ENCODE peak calls at places on chromosome 18, in five cellular contexts. Y is small intestine, W is heart right ventricle, K is ascending aorta, V is lung. X is an unnamed sample.

GRCh38 chr18:34866310-34866709 is 156.2 kb downstream of the DTNA start:
- DNase-seq in Y (no peak), W (no peak), K (no peak), V (no peak), X (no peak)

GRCh38 chr18:54835944-54836343 is 7.7 kb downstream of the RAB27B start:
- DNase-seq in W (no peak), Y (no peak), K (no peak), V (no peak), X (no peak)

GRCh38 chr18:11259421-11259820 is 110.1 kb upstream of the PIEZO2 start:
- DNase-seq in V (peak; percentile 35), K (no peak), W (peak; percentile 34), Y (no peak), X (peak; percentile 35)

GRCh38 chr18:10560457-10561045 is 34.7 kb downstream of the NAPG start:
- DNase-seq in K (no peak), W (peak; percentile 39), V (peak; percentile 76), Y (peak; percentile 57), X (peak; percentile 98)

GRCh38 chr18:3748081-3748480 is 298.1 kb downstream of the TGIF1 start:
- DNase-seq in W (no peak), V (no peak), K (no peak), Y (no peak), X (no peak)

GRCh38 chr18:54616220-54616848 is 25.3 kb downstream of the DYNAP start:
- DNase-seq in Y (no peak), K (no peak), V (no peak), W (no peak), X (no peak)

GRCh38 chr18:23528580-23529472 is 25.5 kb downstream of the RMC1 start:
- DNase-seq in V (no peak), Y (no peak), W (peak; percentile 41), K (no peak), X (no peak)

GRCh38 chr18:76619342-76620315 is 124.6 kb upstream of the ZNF516 start:
- DNase-seq in Y (peak; percentile 32), K (no peak), W (peak; percentile 54), V (peak; percentile 70), X (peak; percentile 59)

GRCh38 chr18:47928466-47928865 is 2.0 kb downstream of the SMAD2 start:
- DNase-seq in K (no peak), Y (peak; percentile 18), W (no peak), V (no peak), X (no peak)

GRCh38 chr18:32771871-32772499 is 838 bp downstream of the KLHL14 start:
- DNase-seq in V (no peak), K (no peak), W (peak; percentile 27), Y (no peak), X (no peak)
- H3K4me3 ChIP-seq in V (no peak overlapping the region), K (peak overlapping the region; percentile 52), W (peak overlapping the region; percentile 55), Y (peak overlapping the region; percentile 25), X (peak overlapping the region; percentile 55)

DNA sequence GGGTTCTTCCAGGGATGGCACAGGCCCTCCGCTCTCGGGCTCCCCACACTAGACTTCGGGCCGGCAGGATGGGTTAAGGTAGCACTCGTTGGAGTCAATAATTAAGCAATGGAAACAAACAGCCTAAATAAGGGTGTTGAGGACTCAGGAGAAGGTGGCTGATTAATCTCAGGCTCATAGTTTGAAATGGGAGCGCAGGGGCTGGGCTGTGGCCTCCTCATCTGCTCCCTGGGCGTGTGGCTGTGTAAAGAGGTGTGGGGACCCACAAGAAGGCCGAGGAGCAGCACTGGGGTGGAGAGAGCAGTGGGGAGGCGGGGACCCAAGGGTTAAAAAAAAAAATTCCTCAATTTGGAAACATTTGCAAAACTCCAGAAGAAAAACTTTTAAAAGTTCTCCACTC is 1.3 kb upstream of the TUBB6 start:
- DNase-seq in K (no peak), Y (no peak), W (no peak), V (no peak), X (no peak)
- H3K4me3 ChIP-seq in K (peak overlapping the region; percentile 72), Y (no peak overlapping the region), W (peak overlapping the region; percentile 79), V (no peak overlapping the region), X (peak overlapping the region; percentile 75)

GRCh38 chr18:65257157-65257556 is 493.7 kb upstream of the CDH7 start:
- DNase-seq in Y (no peak), W (no peak), K (no peak), V (no peak), X (no peak)
- H3K4me3 ChIP-seq in Y (no peak overlapping the region), W (no peak overlapping the region), K (no peak overlapping the region), V (no peak overlapping the region), X (no peak overlapping the region)

GRCh38 chr18:7946724-7947377 is 379.7 kb downstream of the PTPRM start:
- DNase-seq in K (no peak), Y (peak; percentile 72), W (no peak), V (peak; percentile 36), X (no peak)

GRCh38 chr18:7953085-7953958 is 386.2 kb downstream of the PTPRM start:
- DNase-seq in W (no peak), Y (peak; percentile 68), K (no peak), V (no peak), X (no peak)

GRCh38 chr18:7954229-7954628 is 387.1 kb downstream of the PTPRM start:
- DNase-seq in K (no peak), W (no peak), Y (no peak), V (no peak), X (no peak)

GRCh38 chr18:7955175-7955574 is 388.1 kb downstream of the PTPRM start:
- DNase-seq in W (no peak), V (no peak), Y (no peak), K (no peak), X (no peak)

DNA sequence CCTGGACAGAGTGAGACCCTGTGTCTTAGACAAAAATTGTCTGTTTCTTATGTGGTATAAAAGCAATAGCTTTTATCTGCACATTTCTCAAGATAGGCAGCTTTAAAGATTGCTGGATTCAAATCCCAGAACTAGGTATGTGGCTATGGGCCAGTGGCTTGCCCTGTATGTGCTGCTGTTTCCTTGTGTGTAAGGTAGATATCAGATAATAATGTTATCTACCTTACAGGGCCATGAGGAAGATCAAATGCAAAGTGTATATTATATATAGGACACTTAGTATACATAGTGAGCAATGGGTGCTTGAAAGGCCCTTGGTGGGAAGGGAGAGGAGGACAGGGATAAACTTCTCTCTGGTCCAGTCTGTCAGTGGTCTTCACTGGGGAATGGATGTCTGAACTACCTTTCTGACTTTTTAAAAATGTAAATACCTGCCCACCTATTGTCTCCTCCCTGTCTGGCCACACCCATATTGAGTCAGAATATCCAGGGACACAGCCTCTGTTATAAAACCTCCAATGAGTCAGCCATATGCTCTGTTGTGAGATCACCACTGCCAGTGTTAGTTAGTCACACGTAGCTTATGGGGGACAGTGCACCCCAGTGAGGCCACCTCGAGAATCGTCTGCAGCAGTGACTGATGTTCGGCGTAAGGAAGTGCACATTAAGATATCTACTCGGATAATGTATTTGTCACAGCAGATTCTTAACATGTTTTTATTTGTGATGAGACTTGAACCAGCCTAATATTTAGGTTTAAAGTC is 383.4 kb downstream of the PTPRM start:
- DNase-seq in Y (peak; percentile 77), W (no peak), K (no peak), V (no peak), X (no peak)
- H3K4me3 ChIP-seq in Y (no peak overlapping the region), W (no peak overlapping the region), K (no peak overlapping the region), V (no peak overlapping the region), X (no peak overlapping the region)

GRCh38 chr18:6627621-6628020 is 101.9 kb upstream of the ARHGAP28 start:
- DNase-seq in V (no peak), Y (no peak), K (no peak), W (no peak), X (no peak)

GRCh38 chr18:6638470-6638869 is 91.0 kb upstream of the ARHGAP28 start:
- DNase-seq in W (no peak), Y (no peak), V (no peak), K (no peak), X (no peak)

GRCh38 chr18:6629635-6630140 is 99.8 kb upstream of the ARHGAP28 start:
- DNase-seq in K (no peak), W (no peak), Y (no peak), V (no peak), X (no peak)

GRCh38 chr18:6628189-6628588 is 101.3 kb upstream of the ARHGAP28 start:
- DNase-seq in W (no peak), V (peak; percentile 45), K (no peak), Y (no peak), X (no peak)

GRCh38 chr18:6633370-6633769 is 96.1 kb upstream of the ARHGAP28 start:
- DNase-seq in Y (no peak), W (no peak), K (no peak), V (no peak), X (no peak)
- H3K4me3 ChIP-seq in Y (no peak overlapping the region), W (no peak overlapping the region), K (no peak overlapping the region), V (no peak overlapping the region), X (no peak overlapping the region)

GRCh38 chr18:9017900-9018217 is 84.6 kb upstream of the NDUFV2 start:
- DNase-seq in W (no peak), K (no peak), V (no peak), Y (no peak), X (no peak)
- H3K4me3 ChIP-seq in W (no peak overlapping the region), K (no peak overlapping the region), V (no peak overlapping the region), Y (no peak overlapping the region), X (no peak overlapping the region)

DNA sequence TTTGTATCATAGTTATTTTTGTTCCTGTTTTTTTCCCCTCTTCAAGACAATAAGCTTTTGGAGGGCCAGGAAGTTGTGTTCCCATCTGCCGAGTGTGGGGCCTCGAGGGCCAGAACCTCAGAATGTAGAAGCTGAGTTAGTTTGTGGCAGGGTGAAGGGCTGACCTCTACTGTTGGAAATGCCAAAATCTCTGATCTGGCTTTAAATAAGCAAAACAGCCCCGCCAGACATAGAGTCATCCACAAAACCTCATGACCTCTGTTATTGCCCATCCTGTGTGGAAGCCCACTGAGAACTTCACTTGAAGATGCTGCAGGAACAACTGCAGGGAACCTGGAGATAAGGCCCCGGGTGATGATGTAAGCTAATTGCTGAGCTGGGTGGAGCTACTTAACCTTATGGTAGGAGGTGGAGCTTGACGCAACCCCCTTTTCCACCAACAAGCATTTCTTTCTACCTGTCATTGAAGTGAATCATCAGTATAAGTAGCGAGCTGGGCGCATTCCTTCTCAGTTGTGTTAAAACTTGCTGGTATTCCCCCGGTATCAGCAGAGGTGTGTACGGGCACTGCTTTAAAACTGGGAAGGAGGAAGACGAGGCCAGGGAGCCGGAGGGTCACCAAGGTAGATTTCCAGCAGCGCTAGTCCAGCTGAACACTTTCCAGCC is 177.2 kb downstream of the NEDD4L start:
- DNase-seq in K (no peak), V (peak; percentile 81), W (no peak), Y (peak; percentile 89), X (no peak)
- H3K4me3 ChIP-seq in K (no peak overlapping the region), V (no peak overlapping the region), W (no peak overlapping the region), Y (no peak overlapping the region), X (no peak overlapping the region)

GRCh38 chr18:49727816-49728215 is 85.5 kb downstream of the ACAA2 start:
- DNase-seq in W (no peak), Y (no peak), K (no peak), V (no peak), X (no peak)
- H3K4me3 ChIP-seq in W (no peak overlapping the region), Y (no peak overlapping the region), K (no peak overlapping the region), V (no peak overlapping the region), X (no peak overlapping the region)

X was measured in tibial nerve.